ENCODE peak calls at places on chromosome 14, in ten cellular contexts. C is CD4-positive, CD25-positive, alpha-beta regulatory T cell; U is tibial nerve; O is CD8-positive, alpha-beta memory T cell; R is aorta; G is left ventricle myocardium inferior; K is fibroblast of lung; J is heart left ventricle; E is lower lobe of right lung; F is mesendoderm. H is an unnamed sample.

GRCh38 chr14:86766469-86766868 is 1226.5 kb downstream of the GALC start:
- DNase-seq in C (no peak), R (no peak), U (no peak), F (no peak), J (no peak), G (no peak), O (no peak), E (no peak), K (peak; percentile 11), H (no peak)

GRCh38 chr14:25413058-25413457 is 363.1 kb upstream of the STXBP6 start:
- DNase-seq in R (no peak), K (no peak), U (no peak), O (no peak), F (no peak), C (no peak), E (no peak), G (no peak), J (no peak), H (no peak)

GRCh38 chr14:100902792-100903191 is 730 bp downstream of the RTL1 start:
- DNase-seq in E (no peak), F (peak; percentile 54), G (no peak), C (no peak), U (no peak), O (no peak), K (no peak), J (no peak), R (no peak), H (peak; percentile 15)

GRCh38 chr14:80403036-80403435 is 191.7 kb upstream of the DIO2 start:
- DNase-seq in E (no peak), F (no peak), O (no peak), R (no peak), J (no peak), U (no peak), G (no peak), K (no peak), C (no peak), H (no peak)

GRCh38 chr14:105856676-105857222 is 330.4 kb downstream of the TMEM121 start:
- DNase-seq in E (no peak), F (no peak), C (no peak), K (no peak), G (no peak), R (no peak), J (no peak), O (peak; percentile 42), U (no peak), H (peak; percentile 34)

GRCh38 chr14:50775357-50775756 is 55.6 kb downstream of the NIN start:
- DNase-seq in R (no peak), O (no peak), F (peak; percentile 74), J (no peak), C (no peak), U (no peak), K (peak; percentile 92), G (no peak), E (no peak), H (peak; percentile 84)

GRCh38 chr14:36747411-36748184 is 85.9 kb downstream of the PAX9 start:
- DNase-seq in U (no peak), C (no peak), J (no peak), K (no peak), F (peak; percentile 92), R (no peak), E (no peak), G (no peak), O (no peak), H (no peak)

GRCh38 chr14:55121146-55121545 is 7.9 kb upstream of the LGALS3 start:
- DNase-seq in E (no peak), F (no peak), O (no peak), R (no peak), J (no peak), C (no peak), G (no peak), U (no peak), K (no peak), H (no peak)

GRCh38 chr14:95515523-95516517 is 630 bp downstream of the SYNE3 start:
- DNase-seq in K (no peak), F (peak; percentile 79), J (peak; percentile 90), C (peak; percentile 76), O (peak; percentile 86), R (peak; percentile 90), E (peak; percentile 84), G (peak; percentile 76), U (no peak), H (peak; percentile 88)

GRCh38 chr14:20613094-20614037 is 22.2 kb upstream of the RNASE12 start:
- DNase-seq in U (peak; percentile 94), K (peak; percentile 97), R (peak; percentile 89), E (peak; percentile 79), C (peak; percentile 69), O (peak; percentile 92), F (peak; percentile 99), G (peak; percentile 67), J (peak; percentile 83), H (peak; percentile 87)

GRCh38 chr14:68792830-68793733 is at the start of gene ZFP36L1:
- DNase-seq in C (peak; percentile 88), F (peak; percentile 99), K (peak; percentile 99), O (peak; percentile 98), U (peak; percentile 93), R (peak; percentile 96), J (peak; percentile 97), E (peak; percentile 96), G (peak; percentile 94), H (peak; percentile 96)

GRCh38 chr14:69483765-69484443 is 624 bp upstream of the PLEKHD1 start:
- DNase-seq in R (peak; percentile 50), C (no peak), G (no peak), J (peak; percentile 62), K (peak; percentile 14), F (peak; percentile 57), E (no peak), U (no peak), O (no peak), H (peak; percentile 93)

GRCh38 chr14:20112321-20112720 is 1.8 kb downstream of the OR4K17 start:
- DNase-seq in O (no peak), K (no peak), E (no peak), F (no peak), G (no peak), R (no peak), U (no peak), J (no peak), C (no peak), H (no peak)

DNA sequence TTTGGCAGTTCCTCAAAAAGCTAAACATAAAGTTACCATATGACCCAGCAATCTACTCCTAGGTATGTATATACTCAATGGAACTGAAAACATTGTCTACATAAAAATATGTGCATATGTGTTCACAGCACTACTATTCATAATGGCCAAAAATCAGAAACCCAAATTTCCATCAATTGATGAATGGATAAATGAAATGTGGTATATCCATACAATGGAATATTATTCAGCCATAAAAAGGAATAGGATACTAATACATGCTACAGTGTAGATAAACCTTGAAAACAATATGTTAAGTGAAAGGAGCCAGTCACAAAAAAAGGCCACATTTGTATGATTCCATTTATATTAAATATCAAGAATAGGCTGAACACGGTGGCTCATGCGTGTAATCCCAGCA is 3.4 kb downstream of the ACYP1 start:
- DNase-seq in F (no peak), O (no peak), J (no peak), E (no peak), R (no peak), G (no peak), C (no peak), U (no peak), K (no peak), H (no peak)
- H3K27ac ChIP-seq in F (no peak overlapping the region), O (no peak overlapping the region), J (no peak overlapping the region), E (no peak overlapping the region), R (no peak overlapping the region), G (no peak overlapping the region), C (no peak overlapping the region), U (no peak overlapping the region), K (no peak overlapping the region), H (no peak overlapping the region)

GRCh38 chr14:104694475-104694950 is 5.1 kb downstream of the INF2 start:
- DNase-seq in R (no peak), E (no peak), C (no peak), J (peak; percentile 63), O (no peak), F (no peak), G (no peak), U (no peak), K (no peak), H (no peak)
- H3K4me1 ChIP-seq in R (no peaks in the 10 kb centered on the region), E (peaks cover 95% of the 10 kb centered on the region), C (peaks cover 66% of the 10 kb centered on the region), J (peaks cover 88% of the 10 kb centered on the region), O (peaks cover 54% of the 10 kb centered on the region), F (peaks cover 11% of the 10 kb centered on the region), G (peaks cover 100% of the 10 kb centered on the region), U (peaks cover 91% of the 10 kb centered on the region), K (peaks cover 38% of the 10 kb centered on the region), H (peaks cover 11% of the 10 kb centered on the region)

DNA sequence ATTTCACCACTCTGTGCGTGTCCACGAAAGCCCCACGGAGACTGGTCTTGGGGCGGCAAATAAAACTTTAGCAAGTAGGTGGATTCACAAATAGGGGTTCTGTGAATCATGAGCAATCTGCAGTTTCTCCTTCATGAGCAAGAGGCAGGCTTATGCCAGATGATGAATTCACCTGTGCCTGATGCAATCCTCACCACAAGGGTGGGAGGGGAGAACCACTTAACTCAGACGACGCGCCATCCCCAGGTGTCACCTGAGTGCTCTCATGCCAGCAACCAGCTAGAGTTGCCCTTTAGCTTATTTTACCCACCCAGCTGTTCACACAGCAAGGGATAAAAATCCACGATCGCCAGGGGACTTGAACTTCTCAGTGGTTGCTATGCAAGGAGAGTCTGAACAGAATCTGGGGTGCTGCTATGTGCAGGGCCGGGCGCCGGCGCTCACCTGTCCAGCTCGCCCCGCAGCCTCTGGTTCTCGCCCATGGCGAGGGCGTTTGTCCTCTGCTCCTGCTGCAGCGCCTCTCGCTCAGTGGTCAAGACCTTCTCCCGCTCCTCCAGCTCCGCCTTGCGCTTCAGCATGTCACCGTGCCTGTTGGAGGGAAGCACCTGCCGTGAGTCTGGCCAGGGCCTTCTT is 55.1 kb upstream of the GPR68 start:
- DNase-seq in K (no peak), G (no peak), U (no peak), O (no peak), E (peak; percentile 32), F (no peak), J (no peak), C (no peak), R (no peak), H (peak; percentile 73)
- H3K36me3 ChIP-seq in K (no peaks in the 10 kb centered on the region), G (no peaks in the 10 kb centered on the region), U (no peaks in the 10 kb centered on the region), O (peaks cover 88% of the 10 kb centered on the region), E (peaks cover 81% of the 10 kb centered on the region), F (peaks cover 11% of the 10 kb centered on the region), J (peaks cover 20% of the 10 kb centered on the region), C (peaks cover 96% of the 10 kb centered on the region), R (no peaks in the 10 kb centered on the region), H (no peaks in the 10 kb centered on the region)

GRCh38 chr14:52690983-52691760 is 4.2 kb downstream of the ERO1A start:
- DNase-seq in F (no peak), E (no peak), R (no peak), J (no peak), U (no peak), C (no peak), G (no peak), K (no peak), O (no peak), H (no peak)

GRCh38 chr14:52683985-52684520 is 11.3 kb downstream of the ERO1A start:
- DNase-seq in R (no peak), C (no peak), K (peak; percentile 30), U (no peak), E (no peak), F (no peak), J (no peak), O (no peak), G (no peak), H (no peak)

DNA sequence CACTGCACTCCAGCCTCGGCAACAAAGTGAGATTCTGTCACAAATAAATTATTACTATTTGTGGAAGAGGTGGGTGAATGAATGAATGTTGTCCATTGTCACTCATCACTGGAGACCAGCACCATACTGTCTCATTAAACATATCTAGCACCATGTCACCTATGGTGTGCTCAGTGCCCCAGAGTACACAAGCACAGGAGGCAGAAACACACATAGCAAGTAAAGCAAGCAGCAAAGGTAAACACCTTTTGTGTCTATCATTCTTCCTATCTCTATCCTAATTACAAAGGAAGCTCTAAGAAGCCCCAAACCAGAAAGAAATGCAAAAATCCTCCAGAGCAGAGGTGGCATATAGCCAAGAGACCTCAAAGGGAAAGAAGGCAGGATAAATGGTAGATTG is 9.2 kb downstream of the ERO1A start:
- DNase-seq in J (no peak), F (no peak), R (no peak), O (no peak), E (no peak), G (no peak), U (no peak), K (no peak), C (no peak), H (no peak)
- H3K27ac ChIP-seq in J (no peak overlapping the region), F (no peak overlapping the region), R (no peak overlapping the region), O (no peak overlapping the region), E (no peak overlapping the region), G (no peak overlapping the region), U (no peak overlapping the region), K (no peak overlapping the region), C (no peak overlapping the region), H (no peak overlapping the region)

H was measured in osteoblast.